ENCODE peak calls at places on chromosomes 12 and 14, in five cellular contexts. One of them, this sample, is unnamed.

GRCh38 chr12:11769723-11770514 is 120.4 kb downstream of the ETV6 start:
- DNase-seq in hepatocyte: no peak
- DNase-seq in GM12865: no peak
- DNase-seq in fibroblast of mammary gland: no peak
- DNase-seq in MM.1S: no peak
- DNase-seq in this sample: no peak

GRCh38 chr14:103288076-103288766 is 45.8 kb upstream of the EIF5 start:
- DNase-seq in hepatocyte: no peak
- DNase-seq in GM12865: no peak
- DNase-seq in fibroblast of mammary gland: no peak
- DNase-seq in MM.1S: no peak
- DNase-seq in this sample: no peak

GRCh38 chr14:104135121-104135903 is 3.1 kb upstream of the KIF26A start:
- DNase-seq in hepatocyte: peak; percentile 65
- DNase-seq in GM12865: peak; percentile 18
- DNase-seq in fibroblast of mammary gland: peak; percentile 14
- DNase-seq in MM.1S: no peak
- DNase-seq in this sample: no peak

GRCh38 chr12:6095269-6095668 is 29.2 kb downstream of the VWF start:
- DNase-seq in hepatocyte: no peak
- DNase-seq in GM12865: no peak
- DNase-seq in fibroblast of mammary gland: no peak
- DNase-seq in MM.1S: no peak
- DNase-seq in this sample: no peak

GRCh38 chr14:104978774-104979691 is 859 bp upstream of the AHNAK2 start:
- DNase-seq in hepatocyte: peak; percentile 9
- DNase-seq in GM12865: no peak
- DNase-seq in fibroblast of mammary gland: no peak
- DNase-seq in MM.1S: no peak
- DNase-seq in this sample: no peak

GRCh38 chr12:49034287-49034622 is 15.7 kb upstream of the PRKAG1 start:
- DNase-seq in hepatocyte: no peak
- DNase-seq in GM12865: no peak
- DNase-seq in fibroblast of mammary gland: no peak
- DNase-seq in MM.1S: no peak
- DNase-seq in this sample: no peak

GRCh38 chr12:31600764-31601163 is 9.8 kb upstream of the DENND5B start:
- DNase-seq in hepatocyte: no peak
- DNase-seq in GM12865: no peak
- DNase-seq in fibroblast of mammary gland: no peak
- DNase-seq in MM.1S: no peak
- DNase-seq in this sample: no peak

GRCh38 chr12:1277905-1278304 is 286.9 kb downstream of the ERC1 start:
- DNase-seq in hepatocyte: no peak
- DNase-seq in GM12865: peak; percentile 61
- DNase-seq in fibroblast of mammary gland: no peak
- DNase-seq in MM.1S: no peak
- DNase-seq in this sample: peak; percentile 13

GRCh38 chr12:55932546-55932919 is 1.6 kb downstream of the DGKA start:
- DNase-seq in hepatocyte: no peak
- DNase-seq in GM12865: peak; percentile 36
- DNase-seq in fibroblast of mammary gland: peak; percentile 43
- DNase-seq in MM.1S: no peak
- DNase-seq in this sample: no peak

GRCh38 chr12:49623142-49623899 is at the start of gene PRPF40B:
- DNase-seq in hepatocyte: peak; percentile 95
- DNase-seq in GM12865: peak; percentile 92
- DNase-seq in fibroblast of mammary gland: peak; percentile 68
- DNase-seq in MM.1S: peak; percentile 87
- DNase-seq in this sample: peak; percentile 87

GRCh38 chr14:100199240-100199860 is 39.6 kb upstream of the YY1 start:
- DNase-seq in hepatocyte: no peak
- DNase-seq in GM12865: no peak
- DNase-seq in fibroblast of mammary gland: no peak
- DNase-seq in MM.1S: no peak
- DNase-seq in this sample: no peak

GRCh38 chr14:76767681-76768055 is 6.4 kb downstream of the VASH1 start:
- DNase-seq in hepatocyte: no peak
- DNase-seq in GM12865: no peak
- DNase-seq in fibroblast of mammary gland: no peak
- DNase-seq in MM.1S: no peak
- DNase-seq in this sample: no peak

GRCh38 chr12:103493199-103493598 is 2.6 kb downstream of the C12orf42 start:
- DNase-seq in hepatocyte: no peak
- DNase-seq in GM12865: no peak
- DNase-seq in fibroblast of mammary gland: no peak
- DNase-seq in MM.1S: no peak
- DNase-seq in this sample: no peak

GRCh38 chr12:24049771-24050170 is 100.3 kb upstream of the SOX5 start:
- DNase-seq in hepatocyte: peak; percentile 36
- DNase-seq in GM12865: no peak
- DNase-seq in fibroblast of mammary gland: no peak
- DNase-seq in MM.1S: no peak
- DNase-seq in this sample: no peak

GRCh38 chr12:111201036-111201435 is 167.9 kb downstream of the PHETA1 start:
- DNase-seq in hepatocyte: no peak
- DNase-seq in GM12865: no peak
- DNase-seq in fibroblast of mammary gland: no peak
- DNase-seq in MM.1S: no peak
- DNase-seq in this sample: no peak

GRCh38 chr14:103641181-103641580 is 12.2 kb downstream of the KLC1 start:
- DNase-seq in hepatocyte: no peak
- DNase-seq in GM12865: no peak
- DNase-seq in fibroblast of mammary gland: peak; percentile 76
- DNase-seq in MM.1S: no peak
- DNase-seq in this sample: no peak

GRCh38 chr12:96078281-96078761 is 42.9 kb upstream of the LTA4H start:
- DNase-seq in hepatocyte: no peak
- DNase-seq in GM12865: no peak
- DNase-seq in fibroblast of mammary gland: no peak
- DNase-seq in MM.1S: no peak
- DNase-seq in this sample: no peak

GRCh38 chr12:25352078-25352918 is 101.6 kb upstream of the KRAS start:
- DNase-seq in hepatocyte: no peak
- DNase-seq in GM12865: no peak
- DNase-seq in fibroblast of mammary gland: no peak
- DNase-seq in MM.1S: peak; percentile 25
- DNase-seq in this sample: no peak

GRCh38 chr14:98137626-98138025 is 1134.4 kb downstream of the BCL11B start:
- DNase-seq in hepatocyte: no peak
- DNase-seq in GM12865: no peak
- DNase-seq in fibroblast of mammary gland: no peak
- DNase-seq in MM.1S: no peak
- DNase-seq in this sample: no peak

GRCh38 chr12:77916276-77916675 is 85.6 kb downstream of the NAV3 start:
- DNase-seq in hepatocyte: no peak
- DNase-seq in GM12865: no peak
- DNase-seq in fibroblast of mammary gland: no peak
- DNase-seq in MM.1S: no peak
- DNase-seq in this sample: no peak

DNA sequence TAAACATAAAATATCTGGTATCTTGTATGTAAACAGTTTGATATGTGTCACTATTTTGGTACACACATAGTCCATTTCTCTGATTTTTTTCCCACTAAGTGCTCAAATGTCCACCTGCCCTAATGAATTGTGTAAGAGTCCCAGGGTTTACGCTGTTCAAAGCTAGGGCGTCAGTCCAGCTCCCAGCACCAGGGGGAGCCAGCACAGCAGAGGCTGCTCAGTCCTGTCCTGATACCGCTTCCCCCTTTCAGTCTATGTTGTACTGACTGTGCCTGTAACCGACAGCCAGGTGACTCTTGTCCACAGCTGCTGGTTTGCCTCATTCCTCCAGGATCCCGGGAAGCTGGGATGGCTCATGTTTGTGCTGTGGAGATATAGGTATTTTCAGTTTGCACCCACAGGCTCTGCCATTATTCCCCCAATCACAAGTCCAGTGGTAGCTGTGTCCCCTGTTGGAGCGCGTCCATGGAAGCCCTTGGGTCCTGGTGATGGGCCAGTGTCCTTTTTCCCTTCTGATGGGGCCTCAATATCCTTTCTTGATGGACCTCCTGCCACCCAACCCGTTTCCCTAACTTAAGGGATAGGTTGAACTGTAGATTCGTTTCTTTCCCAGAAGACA is 242.0 kb downstream of the NEDD1 start:
- DNase-seq in hepatocyte: peak; percentile 85
- DNase-seq in GM12865: peak; percentile 76
- DNase-seq in fibroblast of mammary gland: peak; percentile 35
- DNase-seq in MM.1S: peak; percentile 61
- DNase-seq in this sample: peak; percentile 50
- H3K4me3 ChIP-seq in hepatocyte: no peak overlapping the region
- H3K4me3 ChIP-seq in GM12865: no peak overlapping the region
- H3K4me3 ChIP-seq in fibroblast of mammary gland: no peak overlapping the region
- H3K4me3 ChIP-seq in MM.1S: no peak overlapping the region
- H3K4me3 ChIP-seq in this sample: no peak overlapping the region

DNA sequence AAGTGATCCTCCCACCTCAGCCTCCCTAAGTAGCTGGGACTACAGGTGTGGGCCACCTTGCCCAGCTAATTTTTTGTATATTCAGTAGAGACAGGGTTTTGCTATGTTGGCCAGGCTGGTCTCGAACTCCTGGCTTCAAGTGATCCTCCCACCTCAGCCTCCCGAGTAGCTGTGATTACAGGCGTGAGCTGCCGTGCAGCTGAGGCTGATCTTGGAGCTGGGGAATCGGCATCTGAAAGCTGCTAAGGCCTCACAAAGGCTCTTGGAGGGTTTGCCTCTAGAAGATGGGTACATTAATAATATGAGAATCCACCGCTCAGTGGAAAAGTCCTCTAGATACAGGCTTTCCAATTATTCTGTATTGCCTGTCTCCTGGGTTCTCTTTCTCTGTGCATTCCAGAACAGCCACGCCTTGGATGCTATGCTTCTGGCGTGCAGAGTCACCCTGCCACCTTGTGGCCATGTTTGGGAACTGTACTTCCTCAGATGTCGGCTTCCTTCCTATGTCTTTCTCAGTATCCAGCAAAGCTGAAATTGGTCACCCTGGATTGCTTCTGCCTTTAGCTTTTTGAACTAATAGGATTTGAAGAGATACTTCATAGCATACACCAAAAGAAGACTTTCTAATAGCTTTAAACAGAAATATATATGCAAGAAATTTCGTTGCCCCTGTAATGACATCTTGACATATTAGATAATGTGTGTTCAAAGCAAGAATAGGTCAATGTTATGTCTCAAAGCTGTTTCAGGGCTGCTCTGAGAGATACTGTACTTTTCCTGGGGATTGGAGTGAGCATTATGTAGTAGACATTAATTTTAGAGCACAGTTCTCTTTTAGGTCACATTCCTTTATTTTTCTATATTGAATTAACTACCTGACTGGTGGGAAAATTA is 75.4 kb downstream of the SNAPC1 start:
- DNase-seq in hepatocyte: peak; percentile 89
- DNase-seq in GM12865: peak; percentile 83
- DNase-seq in fibroblast of mammary gland: peak; percentile 83
- DNase-seq in MM.1S: peak; percentile 38
- DNase-seq in this sample: no peak
- H3K4me3 ChIP-seq in hepatocyte: no peak overlapping the region
- H3K4me3 ChIP-seq in GM12865: no peak overlapping the region
- H3K4me3 ChIP-seq in fibroblast of mammary gland: no peak overlapping the region
- H3K4me3 ChIP-seq in MM.1S: no peak overlapping the region
- H3K4me3 ChIP-seq in this sample: no peak overlapping the region

GRCh38 chr14:102187583-102188001 is 47.9 kb downstream of the WDR20 start:
- DNase-seq in hepatocyte: no peak
- DNase-seq in GM12865: no peak
- DNase-seq in fibroblast of mammary gland: peak; percentile 14
- DNase-seq in MM.1S: no peak
- DNase-seq in this sample: no peak
- H3K4me3 ChIP-seq in hepatocyte: no peak overlapping the region
- H3K4me3 ChIP-seq in GM12865: no peak overlapping the region
- H3K4me3 ChIP-seq in fibroblast of mammary gland: no peak overlapping the region
- H3K4me3 ChIP-seq in MM.1S: no peak overlapping the region
- H3K4me3 ChIP-seq in this sample: no peak overlapping the region

GRCh38 chr12:54017845-54018607 is 9.2 kb downstream of the HOXC8 start:
- DNase-seq in hepatocyte: peak; percentile 92
- DNase-seq in GM12865: peak; percentile 95
- DNase-seq in fibroblast of mammary gland: peak; percentile 95
- DNase-seq in MM.1S: peak; percentile 56
- DNase-seq in this sample: peak; percentile 96
- H3K4me3 ChIP-seq in hepatocyte: peak overlapping the region; percentile 62
- H3K4me3 ChIP-seq in GM12865: peak overlapping the region; percentile 63
- H3K4me3 ChIP-seq in fibroblast of mammary gland: peak overlapping the region; percentile 94
- H3K4me3 ChIP-seq in MM.1S: peak overlapping the region; percentile 69
- H3K4me3 ChIP-seq in this sample: peak overlapping the region; percentile 65

GRCh38 chr14:21102472-21103164 is 1.8 kb downstream of the TMEM253 start:
- DNase-seq in hepatocyte: no peak
- DNase-seq in GM12865: no peak
- DNase-seq in fibroblast of mammary gland: no peak
- DNase-seq in MM.1S: no peak
- DNase-seq in this sample: no peak
- H3K4me3 ChIP-seq in hepatocyte: no peak overlapping the region
- H3K4me3 ChIP-seq in GM12865: peak overlapping the region; percentile 74
- H3K4me3 ChIP-seq in fibroblast of mammary gland: peak overlapping the region; percentile 67
- H3K4me3 ChIP-seq in MM.1S: peak overlapping the region; percentile 76
- H3K4me3 ChIP-seq in this sample: peak overlapping the region; percentile 93

GRCh38 chr14:70897475-70897874 is 9.8 kb upstream of the PCNX1 start:
- DNase-seq in hepatocyte: no peak
- DNase-seq in GM12865: no peak
- DNase-seq in fibroblast of mammary gland: peak; percentile 77
- DNase-seq in MM.1S: no peak
- DNase-seq in this sample: no peak
- H3K4me3 ChIP-seq in hepatocyte: no peak overlapping the region
- H3K4me3 ChIP-seq in GM12865: no peak overlapping the region
- H3K4me3 ChIP-seq in fibroblast of mammary gland: no peak overlapping the region
- H3K4me3 ChIP-seq in MM.1S: no peak overlapping the region
- H3K4me3 ChIP-seq in this sample: no peak overlapping the region

GRCh38 chr14:89393346-89393745 is 23.7 kb downstream of the FOXN3 start:
- DNase-seq in hepatocyte: no peak
- DNase-seq in GM12865: no peak
- DNase-seq in fibroblast of mammary gland: no peak
- DNase-seq in MM.1S: no peak
- DNase-seq in this sample: no peak
- H3K4me3 ChIP-seq in hepatocyte: no peak overlapping the region
- H3K4me3 ChIP-seq in GM12865: no peak overlapping the region
- H3K4me3 ChIP-seq in fibroblast of mammary gland: no peak overlapping the region
- H3K4me3 ChIP-seq in MM.1S: no peak overlapping the region
- H3K4me3 ChIP-seq in this sample: no peak overlapping the region

GRCh38 chr12:46367351-46368029 is 5.1 kb downstream of the SLC38A2 start:
- DNase-seq in hepatocyte: no peak
- DNase-seq in GM12865: no peak
- DNase-seq in fibroblast of mammary gland: no peak
- DNase-seq in MM.1S: no peak
- DNase-seq in this sample: no peak
- H3K4me3 ChIP-seq in hepatocyte: peak overlapping the region; percentile 97
- H3K4me3 ChIP-seq in GM12865: no peak overlapping the region
- H3K4me3 ChIP-seq in fibroblast of mammary gland: peak overlapping the region; percentile 98
- H3K4me3 ChIP-seq in MM.1S: no peak overlapping the region
- H3K4me3 ChIP-seq in this sample: no peak overlapping the region

GRCh38 chr14:45181329-45181728 is 45.6 kb downstream of the FANCM start:
- DNase-seq in hepatocyte: no peak
- DNase-seq in GM12865: no peak
- DNase-seq in fibroblast of mammary gland: no peak
- DNase-seq in MM.1S: no peak
- DNase-seq in this sample: no peak
- H3K4me3 ChIP-seq in hepatocyte: no peak overlapping the region
- H3K4me3 ChIP-seq in GM12865: no peak overlapping the region
- H3K4me3 ChIP-seq in fibroblast of mammary gland: no peak overlapping the region
- H3K4me3 ChIP-seq in MM.1S: no peak overlapping the region
- H3K4me3 ChIP-seq in this sample: no peak overlapping the region

GRCh38 chr12:94183702-94184379 is 35.5 kb downstream of the PLXNC1 start:
- DNase-seq in hepatocyte: peak; percentile 51
- DNase-seq in GM12865: no peak
- DNase-seq in fibroblast of mammary gland: no peak
- DNase-seq in MM.1S: no peak
- DNase-seq in this sample: no peak
- H3K4me3 ChIP-seq in hepatocyte: no peak overlapping the region
- H3K4me3 ChIP-seq in GM12865: no peak overlapping the region
- H3K4me3 ChIP-seq in fibroblast of mammary gland: no peak overlapping the region
- H3K4me3 ChIP-seq in MM.1S: no peak overlapping the region
- H3K4me3 ChIP-seq in this sample: no peak overlapping the region

This sample was measured in GM06990.